ENCODE peak calls at places on chromosomes 2 and 18, in five cellular contexts. M, X, A, E and G are unnamed samples.

GRCh38 chr2:120658285-120659158 is 77.1 kb upstream of the GLI2 start:
- DNase-seq in E (no peak), M (no peak), X (no peak), A (no peak), G (no peak)

GRCh38 chr2:182761903-182762302 is 45.8 kb downstream of the DNAJC10 start:
- DNase-seq in A (no peak), E (no peak), X (no peak), M (no peak), G (no peak)

GRCh38 chr2:120343100-120343432 is 2.9 kb upstream of the INHBB start:
- DNase-seq in M (no peak), X (no peak), E (no peak), A (no peak), G (no peak)

GRCh38 chr18:44803019-44803650 is 122.4 kb downstream of the SETBP1 start:
- DNase-seq in E (no peak), M (no peak), X (no peak), A (no peak), G (no peak)

GRCh38 chr2:46970334-46971288 is 55.0 kb upstream of the MCFD2 start:
- DNase-seq in E (peak), X (no peak), A (peak), M (no peak), G (no peak)

GRCh38 chr2:229688141-229688540 is 26.2 kb downstream of the DNER start:
- DNase-seq in X (no peak), E (no peak), A (no peak), M (no peak), G (no peak)

GRCh38 chr18:71304856-71305255 is 1016.0 kb downstream of the SOCS6 start:
- DNase-seq in A (no peak), X (no peak), E (no peak), M (no peak), G (peak)

GRCh38 chr2:208363485-208363884 is 43.1 kb upstream of the PTH2R start:
- DNase-seq in X (no peak), M (no peak), A (no peak), E (no peak), G (no peak)

GRCh38 chr18:11955299-11956029 is 25.8 kb upstream of the IMPA2 start:
- DNase-seq in X (no peak), M (no peak), E (no peak), A (peak), G (no peak)

GRCh38 chr2:72157871-72158771 is 10.5 kb upstream of the CYP26B1 start:
- DNase-seq in A (no peak), E (no peak), X (no peak), M (no peak), G (no peak)

GRCh38 chr18:70991577-70991976 is 702.7 kb downstream of the SOCS6 start:
- DNase-seq in A (no peak), E (no peak), X (no peak), M (no peak), G (no peak)

GRCh38 chr2:238523158-238524110 is 96.7 kb downstream of the ASB1 start:
- DNase-seq in E (no peak), A (peak), X (no peak), M (no peak), G (no peak)

GRCh38 chr2:222423632-222424280 is 587 bp upstream of the SGPP2 start:
- DNase-seq in A (no peak), E (no peak), M (peak), X (no peak), G (no peak)

GRCh38 chr18:48607049-48607984 is 68.5 kb downstream of the CTIF start:
- DNase-seq in X (no peak), M (no peak), A (no peak), E (no peak), G (no peak)

GRCh38 chr2:108632332-108632712 is 87.0 kb upstream of the RANBP2 start:
- DNase-seq in M (no peak), A (no peak), X (no peak), E (no peak), G (no peak)

GRCh38 chr2:100124746-100125145 is 17.6 kb downstream of the AFF3 start:
- DNase-seq in E (no peak), X (no peak), M (no peak), A (no peak), G (no peak)

GRCh38 chr2:107255744-107256143 is 369.8 kb upstream of the ST6GAL2 start:
- DNase-seq in M (no peak), E (no peak), X (no peak), A (no peak), G (no peak)

GRCh38 chr2:46041434-46041833 is 255.8 kb upstream of the EPAS1 start:
- DNase-seq in X (no peak), A (no peak), E (no peak), M (no peak), G (no peak)

GRCh38 chr18:48667276-48668254 is 128.7 kb downstream of the CTIF start:
- DNase-seq in E (peak), X (no peak), M (no peak), A (no peak), G (no peak)

GRCh38 chr18:34531110-34531509 is 179.0 kb upstream of the DTNA start:
- DNase-seq in M (no peak), X (no peak), A (no peak), E (no peak), G (no peak)

GRCh38 chr18:4026542-4026941 is 428.6 kb downstream of the DLGAP1 start:
- DNase-seq in E (no peak), X (no peak), A (no peak), M (no peak), G (no peak)

GRCh38 chr2:239647037-239647436 is 246.2 kb upstream of the HDAC4 start:
- DNase-seq in E (peak), A (no peak), X (no peak), M (no peak), G (no peak)

GRCh38 chr2:11787991-11788390 is 41.6 kb downstream of the LPIN1 start:
- DNase-seq in E (no peak), M (no peak), A (no peak), X (no peak), G (no peak)